ENCODE peak calls at places on chromosomes 7 and 10, in seven cellular contexts. One of them, this sample, is unnamed.

GRCh38 chr10:94430705-94431104 is 28.4 kb downstream of the TBC1D12 start:
- DNase-seq in neuronal stem cell: no peak
- DNase-seq in WERI-Rb-1: no peak
- DNase-seq in kidney glomerular epithelial cell: no peak
- DNase-seq in DMS79 treated with DMSO at 0.1 percent for 48 hours: no peak
- DNase-seq in naive thymus-derived CD8-positive, alpha-beta T cell: no peak
- DNase-seq in activated effector memory CD4-positive, alpha-beta T cell treated with Interleukin-2 at 50 U/mL for 16 hours: no peak
- DNase-seq in this sample: no peak

GRCh38 chr10:32112055-32112454 is 55.8 kb upstream of the KIF5B start:
- DNase-seq in WERI-Rb-1: no peak
- DNase-seq in neuronal stem cell: no peak
- DNase-seq in naive thymus-derived CD8-positive, alpha-beta T cell: no peak
- DNase-seq in activated effector memory CD4-positive, alpha-beta T cell treated with Interleukin-2 at 50 U/mL for 16 hours: no peak
- DNase-seq in kidney glomerular epithelial cell: peak; percentile 55
- DNase-seq in DMS79 treated with DMSO at 0.1 percent for 48 hours: no peak
- DNase-seq in this sample: no peak

GRCh38 chr7:5695709-5696345 is 85.6 kb downstream of the RNF216 start:
- DNase-seq in DMS79 treated with DMSO at 0.1 percent for 48 hours: no peak
- DNase-seq in kidney glomerular epithelial cell: no peak
- DNase-seq in WERI-Rb-1: no peak
- DNase-seq in activated effector memory CD4-positive, alpha-beta T cell treated with Interleukin-2 at 50 U/mL for 16 hours: no peak
- DNase-seq in neuronal stem cell: no peak
- DNase-seq in naive thymus-derived CD8-positive, alpha-beta T cell: no peak
- DNase-seq in this sample: no peak

GRCh38 chr7:79604841-79605240 is 151.4 kb upstream of the MAGI2 start:
- DNase-seq in DMS79 treated with DMSO at 0.1 percent for 48 hours: no peak
- DNase-seq in neuronal stem cell: no peak
- DNase-seq in kidney glomerular epithelial cell: no peak
- DNase-seq in activated effector memory CD4-positive, alpha-beta T cell treated with Interleukin-2 at 50 U/mL for 16 hours: no peak
- DNase-seq in naive thymus-derived CD8-positive, alpha-beta T cell: no peak
- DNase-seq in WERI-Rb-1: no peak
- DNase-seq in this sample: no peak

GRCh38 chr7:30367561-30367960 is 83.2 kb downstream of the ZNRF2 start:
- DNase-seq in naive thymus-derived CD8-positive, alpha-beta T cell: no peak
- DNase-seq in WERI-Rb-1: no peak
- DNase-seq in kidney glomerular epithelial cell: no peak
- DNase-seq in neuronal stem cell: no peak
- DNase-seq in activated effector memory CD4-positive, alpha-beta T cell treated with Interleukin-2 at 50 U/mL for 16 hours: no peak
- DNase-seq in DMS79 treated with DMSO at 0.1 percent for 48 hours: no peak
- DNase-seq in this sample: no peak

GRCh38 chr7:155813791-155814568 is 1.7 kb upstream of the SHH start:
- DNase-seq in naive thymus-derived CD8-positive, alpha-beta T cell: no peak
- DNase-seq in DMS79 treated with DMSO at 0.1 percent for 48 hours: no peak
- DNase-seq in neuronal stem cell: no peak
- DNase-seq in activated effector memory CD4-positive, alpha-beta T cell treated with Interleukin-2 at 50 U/mL for 16 hours: no peak
- DNase-seq in kidney glomerular epithelial cell: no peak
- DNase-seq in WERI-Rb-1: no peak
- DNase-seq in this sample: no peak

GRCh38 chr10:120969219-120969645 is 118.1 kb downstream of the WDR11 start:
- DNase-seq in naive thymus-derived CD8-positive, alpha-beta T cell: no peak
- DNase-seq in WERI-Rb-1: no peak
- DNase-seq in activated effector memory CD4-positive, alpha-beta T cell treated with Interleukin-2 at 50 U/mL for 16 hours: no peak
- DNase-seq in DMS79 treated with DMSO at 0.1 percent for 48 hours: no peak
- DNase-seq in kidney glomerular epithelial cell: peak; percentile 49
- DNase-seq in neuronal stem cell: no peak
- DNase-seq in this sample: no peak

GRCh38 chr7:25087855-25088254 is 37.2 kb downstream of the CYCS start:
- DNase-seq in activated effector memory CD4-positive, alpha-beta T cell treated with Interleukin-2 at 50 U/mL for 16 hours: no peak
- DNase-seq in DMS79 treated with DMSO at 0.1 percent for 48 hours: no peak
- DNase-seq in kidney glomerular epithelial cell: no peak
- DNase-seq in WERI-Rb-1: no peak
- DNase-seq in neuronal stem cell: no peak
- DNase-seq in naive thymus-derived CD8-positive, alpha-beta T cell: no peak
- DNase-seq in this sample: no peak

GRCh38 chr7:54967384-54967783 is 51.4 kb upstream of the EGFR start:
- DNase-seq in neuronal stem cell: no peak
- DNase-seq in activated effector memory CD4-positive, alpha-beta T cell treated with Interleukin-2 at 50 U/mL for 16 hours: no peak
- DNase-seq in DMS79 treated with DMSO at 0.1 percent for 48 hours: no peak
- DNase-seq in WERI-Rb-1: no peak
- DNase-seq in naive thymus-derived CD8-positive, alpha-beta T cell: no peak
- DNase-seq in kidney glomerular epithelial cell: peak; percentile 98
- DNase-seq in this sample: no peak

GRCh38 chr7:133993547-133993946 is 133.6 kb upstream of the LRGUK start:
- DNase-seq in WERI-Rb-1: no peak
- DNase-seq in naive thymus-derived CD8-positive, alpha-beta T cell: no peak
- DNase-seq in DMS79 treated with DMSO at 0.1 percent for 48 hours: no peak
- DNase-seq in neuronal stem cell: no peak
- DNase-seq in activated effector memory CD4-positive, alpha-beta T cell treated with Interleukin-2 at 50 U/mL for 16 hours: no peak
- DNase-seq in kidney glomerular epithelial cell: no peak
- DNase-seq in this sample: no peak

GRCh38 chr7:130489140-130489967 is 2.5 kb upstream of the MEST start:
- DNase-seq in DMS79 treated with DMSO at 0.1 percent for 48 hours: no peak
- DNase-seq in activated effector memory CD4-positive, alpha-beta T cell treated with Interleukin-2 at 50 U/mL for 16 hours: no peak
- DNase-seq in WERI-Rb-1: no peak
- DNase-seq in neuronal stem cell: no peak
- DNase-seq in kidney glomerular epithelial cell: peak; percentile 54
- DNase-seq in naive thymus-derived CD8-positive, alpha-beta T cell: no peak
- DNase-seq in this sample: no peak

GRCh38 chr7:33909755-33910154 is 4.4 kb downstream of the BMPER start:
- DNase-seq in activated effector memory CD4-positive, alpha-beta T cell treated with Interleukin-2 at 50 U/mL for 16 hours: no peak
- DNase-seq in kidney glomerular epithelial cell: no peak
- DNase-seq in neuronal stem cell: no peak
- DNase-seq in DMS79 treated with DMSO at 0.1 percent for 48 hours: no peak
- DNase-seq in naive thymus-derived CD8-positive, alpha-beta T cell: no peak
- DNase-seq in WERI-Rb-1: no peak
- DNase-seq in this sample: no peak

GRCh38 chr7:11128500-11128899 is 154.8 kb downstream of the PHF14 start:
- DNase-seq in neuronal stem cell: no peak
- DNase-seq in naive thymus-derived CD8-positive, alpha-beta T cell: no peak
- DNase-seq in DMS79 treated with DMSO at 0.1 percent for 48 hours: no peak
- DNase-seq in activated effector memory CD4-positive, alpha-beta T cell treated with Interleukin-2 at 50 U/mL for 16 hours: no peak
- DNase-seq in WERI-Rb-1: no peak
- DNase-seq in kidney glomerular epithelial cell: no peak
- DNase-seq in this sample: no peak

GRCh38 chr7:65338346-65338745 is 35.3 kb upstream of the ZNF92 start:
- DNase-seq in DMS79 treated with DMSO at 0.1 percent for 48 hours: no peak
- DNase-seq in activated effector memory CD4-positive, alpha-beta T cell treated with Interleukin-2 at 50 U/mL for 16 hours: no peak
- DNase-seq in naive thymus-derived CD8-positive, alpha-beta T cell: no peak
- DNase-seq in WERI-Rb-1: no peak
- DNase-seq in kidney glomerular epithelial cell: no peak
- DNase-seq in neuronal stem cell: no peak
- DNase-seq in this sample: no peak

GRCh38 chr10:492896-493295 is 196.6 kb downstream of the DIP2C start:
- DNase-seq in activated effector memory CD4-positive, alpha-beta T cell treated with Interleukin-2 at 50 U/mL for 16 hours: no peak
- DNase-seq in naive thymus-derived CD8-positive, alpha-beta T cell: no peak
- DNase-seq in WERI-Rb-1: no peak
- DNase-seq in neuronal stem cell: no peak
- DNase-seq in kidney glomerular epithelial cell: no peak
- DNase-seq in DMS79 treated with DMSO at 0.1 percent for 48 hours: no peak
- DNase-seq in this sample: no peak

GRCh38 chr10:122286872-122287271 is 15.8 kb downstream of the BTBD16 start:
- DNase-seq in activated effector memory CD4-positive, alpha-beta T cell treated with Interleukin-2 at 50 U/mL for 16 hours: no peak
- DNase-seq in naive thymus-derived CD8-positive, alpha-beta T cell: no peak
- DNase-seq in WERI-Rb-1: peak; percentile 34
- DNase-seq in kidney glomerular epithelial cell: peak; percentile 48
- DNase-seq in DMS79 treated with DMSO at 0.1 percent for 48 hours: no peak
- DNase-seq in neuronal stem cell: no peak
- DNase-seq in this sample: no peak

GRCh38 chr7:7851381-7851780 is 117.2 kb upstream of the GLCCI1 start:
- DNase-seq in naive thymus-derived CD8-positive, alpha-beta T cell: no peak
- DNase-seq in activated effector memory CD4-positive, alpha-beta T cell treated with Interleukin-2 at 50 U/mL for 16 hours: no peak
- DNase-seq in DMS79 treated with DMSO at 0.1 percent for 48 hours: no peak
- DNase-seq in WERI-Rb-1: no peak
- DNase-seq in neuronal stem cell: no peak
- DNase-seq in kidney glomerular epithelial cell: no peak
- DNase-seq in this sample: no peak

GRCh38 chr10:92747600-92747999 is 57.8 kb downstream of the HHEX start:
- DNase-seq in DMS79 treated with DMSO at 0.1 percent for 48 hours: no peak
- DNase-seq in activated effector memory CD4-positive, alpha-beta T cell treated with Interleukin-2 at 50 U/mL for 16 hours: no peak
- DNase-seq in neuronal stem cell: no peak
- DNase-seq in WERI-Rb-1: no peak
- DNase-seq in naive thymus-derived CD8-positive, alpha-beta T cell: no peak
- DNase-seq in kidney glomerular epithelial cell: no peak
- DNase-seq in this sample: no peak

GRCh38 chr7:28954936-28955335 is 3.2 kb downstream of the TRIL start:
- DNase-seq in WERI-Rb-1: no peak
- DNase-seq in naive thymus-derived CD8-positive, alpha-beta T cell: no peak
- DNase-seq in DMS79 treated with DMSO at 0.1 percent for 48 hours: no peak
- DNase-seq in neuronal stem cell: no peak
- DNase-seq in activated effector memory CD4-positive, alpha-beta T cell treated with Interleukin-2 at 50 U/mL for 16 hours: no peak
- DNase-seq in kidney glomerular epithelial cell: no peak
- DNase-seq in this sample: no peak

GRCh38 chr10:132309879-132310591 is 2.3 kb upstream of the STK32C start:
- DNase-seq in naive thymus-derived CD8-positive, alpha-beta T cell: no peak
- DNase-seq in WERI-Rb-1: no peak
- DNase-seq in DMS79 treated with DMSO at 0.1 percent for 48 hours: no peak
- DNase-seq in neuronal stem cell: no peak
- DNase-seq in kidney glomerular epithelial cell: no peak
- DNase-seq in activated effector memory CD4-positive, alpha-beta T cell treated with Interleukin-2 at 50 U/mL for 16 hours: no peak
- DNase-seq in this sample: no peak